ENCODE peak calls at places on chromosomes 12 and 14, in six cellular contexts. G, Z, U, X, K and L are unnamed samples.

GRCh38 chr12:50192908-50193307 is 25.7 kb upstream of the CERS5 start:
- DNase-seq in G (peak; percentile 78), Z (no peak), U (no peak), X (no peak), K (no peak), L (no peak)

GRCh38 chr14:93655078-93655750 is 133.1 kb downstream of the PRIMA1 start:
- DNase-seq in G (peak; percentile 22), Z (peak; percentile 19), U (peak; percentile 58), X (peak; percentile 3), K (peak; percentile 63), L (peak; percentile 60)

GRCh38 chr12:9727813-9728212 is 5.1 kb downstream of the CLECL1 start:
- DNase-seq in G (peak; percentile 12), Z (no peak), U (no peak), X (no peak), K (no peak), L (no peak)

GRCh38 chr12:9104087-9104486 is 11.6 kb downstream of the A2M start:
- DNase-seq in G (no peak), Z (no peak), U (no peak), X (no peak), K (no peak), L (no peak)

GRCh38 chr12:91922674-91923073 is 223.0 kb downstream of the BTG1 start:
- DNase-seq in G (no peak), Z (no peak), U (no peak), X (no peak), K (peak; percentile 53), L (no peak)

GRCh38 chr12:121845699-121846098 is 13.0 kb downstream of the HPD start:
- DNase-seq in G (no peak), Z (no peak), U (no peak), X (no peak), K (no peak), L (no peak)

GRCh38 chr12:50923361-50924130 is 28.8 kb upstream of the HIGD1C start:
- DNase-seq in G (peak; percentile 12), Z (no peak), U (no peak), X (no peak), K (peak; percentile 54), L (no peak)

GRCh38 chr12:28059678-28060077 is 87.1 kb upstream of the PTHLH start:
- DNase-seq in G (no peak), Z (no peak), U (no peak), X (no peak), K (no peak), L (no peak)

GRCh38 chr12:6535960-6536847 is 1.9 kb downstream of the GAPDH start:
- DNase-seq in G (no peak), Z (no peak), U (no peak), X (no peak), K (peak; percentile 19), L (peak; percentile 23)

GRCh38 chr14:103023881-103024473 is 33.4 kb downstream of the CDC42BPB start:
- DNase-seq in G (peak; percentile 80), Z (no peak), U (no peak), X (no peak), K (peak; percentile 38), L (no peak)

GRCh38 chr14:58078068-58078467 is 73.9 kb downstream of the ARMH4 start:
- DNase-seq in G (no peak), Z (no peak), U (no peak), X (no peak), K (no peak), L (no peak)

GRCh38 chr12:116358850-116359761 is 81.6 kb upstream of the MED13L start:
- DNase-seq in G (peak; percentile 99), Z (peak; percentile 89), U (peak; percentile 97), X (no peak), K (peak; percentile 99), L (peak; percentile 92)

GRCh38 chr12:674272-674781 is 11.1 kb upstream of the NINJ2 start:
- DNase-seq in G (peak; percentile 19), Z (no peak), U (no peak), X (peak; percentile 100), K (peak; percentile 63), L (no peak)

GRCh38 chr14:56422703-56423213 is 156.8 kb upstream of the TMEM260 start:
- DNase-seq in G (peak; percentile 84), Z (no peak), U (peak; percentile 50), X (no peak), K (peak; percentile 40), L (peak; percentile 21)

GRCh38 chr12:42904683-42905418 is 315.3 kb upstream of the PRICKLE1 start:
- DNase-seq in G (no peak), Z (no peak), U (no peak), X (no peak), K (no peak), L (no peak)

DNA sequence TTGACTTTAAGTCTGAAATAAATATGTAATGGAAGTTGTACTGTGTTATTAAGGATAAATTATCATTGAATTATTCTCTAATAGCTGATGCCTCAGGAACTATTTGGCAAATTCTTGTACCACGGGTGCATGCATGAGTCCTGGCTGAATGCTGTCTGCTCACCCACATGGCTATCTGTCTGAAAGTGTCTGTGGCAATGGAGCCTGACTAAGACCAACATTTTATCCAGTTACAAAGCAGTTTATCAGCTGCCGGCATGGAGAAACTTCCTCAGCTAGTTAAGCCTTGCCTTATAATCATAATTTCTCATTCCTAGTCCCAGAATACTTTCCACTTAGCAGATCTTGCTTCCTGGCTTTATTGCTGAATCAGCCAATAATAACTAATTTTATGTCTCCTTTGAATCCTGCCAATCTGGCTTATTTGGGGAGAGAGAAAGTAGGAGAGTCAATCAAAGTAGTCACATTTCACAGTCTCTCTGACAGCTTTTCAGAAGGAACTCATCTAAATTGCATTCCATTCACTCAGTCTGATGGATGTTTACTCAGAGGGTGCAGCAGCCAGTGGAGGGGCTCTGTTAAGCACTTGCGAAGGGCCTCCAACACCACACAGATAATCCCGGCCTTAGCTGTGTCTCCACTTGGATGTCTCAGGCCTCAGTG is 280.6 kb upstream of the CLEC14A start:
- DNase-seq in G (no peak), Z (no peak), U (no peak), X (no peak), K (no peak), L (no peak)
- TF ChIP-seq MYC in G (no peak), Z (no peak), U (no peak), X (no peak), K (no peak), L (no peak)

GRCh38 chr14:24037658-24038037 is 14.2 kb upstream of the CARMIL3 start:
- DNase-seq in G (no peak), Z (no peak), U (no peak), X (no peak), K (no peak), L (no peak)

DNA sequence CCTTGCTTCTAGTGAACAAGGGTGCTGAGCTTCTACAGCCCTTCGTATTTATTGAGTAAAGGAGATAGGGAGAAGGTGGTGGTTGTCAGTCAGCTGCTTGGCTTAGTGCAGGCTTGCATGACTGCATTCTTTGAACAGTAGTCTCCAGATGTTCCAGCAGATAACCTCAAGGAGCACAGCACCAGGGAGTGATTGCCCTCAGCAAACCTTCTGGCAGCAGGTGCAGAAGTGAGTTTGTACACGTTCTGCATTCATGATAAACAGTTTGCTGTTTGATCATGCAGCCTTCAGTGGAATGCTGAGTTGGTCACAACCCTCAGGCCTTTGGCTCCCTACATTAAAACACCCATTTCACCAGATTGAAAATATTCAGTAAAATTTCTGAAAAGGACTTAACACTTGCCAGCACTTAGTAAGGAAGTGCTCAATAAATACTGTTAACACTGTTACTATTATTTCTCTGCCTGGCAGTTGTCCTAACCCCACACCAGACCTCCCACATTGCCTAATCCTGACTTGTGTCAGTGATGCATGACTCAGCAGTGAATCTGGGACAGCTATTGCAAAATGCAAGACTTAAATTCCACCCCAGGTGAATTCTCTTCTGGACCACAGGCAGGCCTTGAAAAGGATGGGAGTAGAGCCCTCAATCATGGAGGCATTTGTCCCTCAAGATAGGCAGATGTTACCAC is 18.9 kb upstream of the CARMIL3 start:
- DNase-seq in G (no peak), Z (no peak), U (peak; percentile 92), X (no peak), K (peak; percentile 79), L (peak; percentile 89)
- TF ChIP-seq MYC in G (no peak), Z (no peak), U (no peak), X (no peak), K (no peak), L (no peak)

DNA sequence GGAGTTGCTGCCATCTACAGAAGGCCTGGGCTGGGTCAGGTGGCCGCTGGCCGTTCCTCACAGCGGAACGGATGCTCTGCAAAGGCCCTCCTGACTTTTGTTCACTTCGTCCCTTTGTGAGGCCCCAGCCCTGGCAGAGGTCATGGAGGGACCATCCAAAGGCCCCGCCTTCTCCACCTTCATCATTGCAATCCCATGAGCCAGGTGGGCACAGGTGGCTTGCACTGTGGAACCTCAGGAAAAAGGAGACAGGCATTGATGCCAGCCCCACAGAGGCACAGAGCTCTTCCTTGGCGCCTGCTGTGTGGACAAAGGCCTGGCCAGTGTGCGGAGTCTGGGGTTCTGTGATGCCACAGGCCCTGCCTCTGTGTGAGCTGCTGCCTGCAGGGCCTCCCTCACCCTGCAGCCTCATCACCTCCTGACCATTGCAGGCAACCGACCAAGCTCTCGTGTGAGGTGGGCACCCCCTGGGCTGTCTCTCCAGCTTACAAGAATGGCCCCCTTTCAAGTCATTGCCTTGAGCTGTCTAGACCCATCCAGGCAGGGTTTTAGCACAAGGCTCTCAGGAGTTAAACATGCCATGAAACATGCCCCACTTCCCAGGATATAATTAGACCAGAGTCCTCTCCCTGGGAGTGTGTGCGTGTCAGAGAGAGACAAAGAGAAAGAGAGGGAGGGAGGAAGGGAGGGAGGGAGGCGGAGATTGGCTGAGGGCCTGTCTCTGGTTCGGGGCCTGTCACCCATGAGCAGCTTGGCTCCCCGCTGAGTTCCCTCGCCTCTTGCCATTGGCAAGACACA is 19.3 kb downstream of the NFKBIA start:
- DNase-seq in G (peak; percentile 37), Z (peak; percentile 59), U (peak; percentile 89), X (no peak), K (peak; percentile 69), L (peak; percentile 85)
- TF ChIP-seq MYC in G (no peak), Z (no peak), U (no peak), X (no peak), K (no peak), L (peak; percentile 61)

DNA sequence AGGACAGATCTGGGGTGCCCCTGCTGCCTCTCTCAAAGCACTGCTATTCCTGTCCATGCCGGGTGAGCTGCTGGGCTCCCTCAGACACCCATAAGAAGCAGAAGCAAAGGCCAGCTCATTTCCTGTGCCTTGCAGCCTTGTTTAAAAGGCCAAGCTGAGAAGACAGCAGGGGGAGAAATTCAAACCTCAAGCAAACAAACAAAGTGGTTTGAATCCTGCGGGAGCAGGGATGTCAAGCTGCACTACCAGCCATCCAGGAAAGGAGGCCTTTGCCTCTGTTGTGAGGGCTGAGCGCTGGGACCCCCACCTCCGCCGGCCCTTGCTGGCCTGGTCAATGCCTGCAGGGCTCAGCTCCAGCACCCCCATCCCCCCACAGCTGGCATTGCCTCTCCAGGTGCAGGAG is 176.5 kb downstream of the PIWIL1 start:
- DNase-seq in G (no peak), Z (no peak), U (no peak), X (no peak), K (no peak), L (no peak)
- TF ChIP-seq MYC in G (no peak), Z (no peak), U (no peak), X (no peak), K (no peak), L (no peak)